ENCODE peak calls at places on chromosomes 3 and 15, in nine cellular contexts. N, O, Y, I, W, Z, M, E and R are unnamed samples.

GRCh38 chr3:151918253-151919029 is 45.0 kb downstream of the SUCNR1 start:
- DNase-seq in N (no peak), O (peak), Y (peak), I (no peak), W (peak), Z (no peak), M (peak), E (peak), R (no peak)

GRCh38 chr3:56844536-56844935 is 42.8 kb upstream of the ARHGEF3 start:
- DNase-seq in N (no peak), O (no peak), Y (no peak), I (no peak), W (no peak), Z (no peak), M (no peak), E (no peak), R (no peak)

GRCh38 chr3:172159962-172160538 is 120.7 kb downstream of the FNDC3B start:
- DNase-seq in N (no peak), O (peak), Y (no peak), I (no peak), W (peak), Z (no peak), M (no peak), E (no peak), R (no peak)

GRCh38 chr3:126109146-126109859 is 25.4 kb upstream of the SLC41A3 start:
- DNase-seq in N (no peak), O (no peak), Y (peak), I (no peak), W (no peak), Z (peak), M (no peak), E (no peak), R (peak)

GRCh38 chr3:86792316-86792715 is 198.6 kb downstream of the VGLL3 start:
- DNase-seq in N (no peak), O (no peak), Y (no peak), I (no peak), W (no peak), Z (no peak), M (no peak), E (no peak), R (no peak)

GRCh38 chr15:67110400-67110799 is 45.0 kb downstream of the SMAD3 start:
- DNase-seq in N (no peak), O (no peak), Y (no peak), I (no peak), W (no peak), Z (no peak), M (no peak), E (no peak), R (no peak)

GRCh38 chr15:42048821-42049200 is 28.0 kb upstream of the PLA2G4E start:
- DNase-seq in N (no peak), O (no peak), Y (no peak), I (no peak), W (no peak), Z (no peak), M (no peak), E (no peak), R (no peak)

GRCh38 chr3:50734985-50735384 is 60.3 kb downstream of the DOCK3 start:
- DNase-seq in N (no peak), O (no peak), Y (no peak), I (no peak), W (no peak), Z (no peak), M (no peak), E (no peak), R (no peak)

GRCh38 chr3:195558602-195559001 is 15.5 kb upstream of the PPP1R2 start:
- DNase-seq in N (peak), O (peak), Y (peak), I (no peak), W (peak), Z (no peak), M (peak), E (peak), R (no peak)

GRCh38 chr3:6216135-6216792 is 644.7 kb upstream of the GRM7 start:
- DNase-seq in N (no peak), O (no peak), Y (no peak), I (no peak), W (no peak), Z (no peak), M (no peak), E (no peak), R (no peak)

GRCh38 chr15:39918688-39919385 is 1.2 kb downstream of the GPR176 start:
- DNase-seq in N (no peak), O (no peak), Y (no peak), I (no peak), W (no peak), Z (no peak), M (no peak), E (no peak), R (no peak)

GRCh38 chr3:20100106-20100605 is 59.9 kb downstream of the KAT2B start:
- DNase-seq in N (no peak), O (no peak), Y (no peak), I (no peak), W (no peak), Z (no peak), M (no peak), E (no peak), R (no peak)

GRCh38 chr15:36497903-36498302 is 81.5 kb upstream of the CDIN1 start:
- DNase-seq in N (no peak), O (no peak), Y (no peak), I (no peak), W (no peak), Z (no peak), M (no peak), E (no peak), R (no peak)

GRCh38 chr3:60917136-60917535 is 334.1 kb downstream of the FHIT start:
- DNase-seq in N (no peak), O (no peak), Y (no peak), I (no peak), W (no peak), Z (no peak), M (no peak), E (no peak), R (no peak)

GRCh38 chr3:14393440-14394111 is 8.8 kb upstream of the SLC6A6 start:
- DNase-seq in N (no peak), O (no peak), Y (no peak), I (no peak), W (no peak), Z (no peak), M (no peak), E (no peak), R (peak)

GRCh38 chr3:123623346-123623880 is 38.6 kb upstream of the HACD2 start:
- DNase-seq in N (no peak), O (no peak), Y (no peak), I (no peak), W (no peak), Z (no peak), M (no peak), E (no peak), R (no peak)

GRCh38 chr3:97350976-97351375 is 413.6 kb upstream of the ARL6 start:
- DNase-seq in N (no peak), O (no peak), Y (no peak), I (no peak), W (no peak), Z (no peak), M (no peak), E (no peak), R (no peak)

GRCh38 chr15:78675206-78675605 is 34.2 kb upstream of the CHRNB4 start:
- DNase-seq in N (no peak), O (no peak), Y (no peak), I (no peak), W (no peak), Z (no peak), M (no peak), E (no peak), R (no peak)

GRCh38 chr3:101936419-101937331 is 87.4 kb downstream of the NFKBIZ start:
- DNase-seq in N (no peak), O (no peak), Y (no peak), I (no peak), W (peak), Z (no peak), M (no peak), E (no peak), R (no peak)

GRCh38 chr3:72763751-72764440 is 84.3 kb downstream of the SHQ1 start:
- DNase-seq in N (no peak), O (no peak), Y (no peak), I (no peak), W (peak), Z (no peak), M (no peak), E (no peak), R (no peak)

GRCh38 chr15:52252781-52253180 is 42.8 kb downstream of the MYO5C start:
- DNase-seq in N (no peak), O (no peak), Y (peak), I (no peak), W (peak), Z (no peak), M (no peak), E (peak), R (no peak)

GRCh38 chr3:141845407-141846049 is 30.9 kb upstream of the ATP1B3 start:
- DNase-seq in N (peak), O (peak), Y (peak), I (no peak), W (peak), Z (no peak), M (no peak), E (no peak), R (no peak)

GRCh38 chr3:96172917-96173316 is 641.5 kb upstream of the EPHA6 start:
- DNase-seq in N (no peak), O (no peak), Y (no peak), I (no peak), W (no peak), Z (no peak), M (no peak), E (no peak), R (no peak)

GRCh38 chr3:154274345-154274744 is 49.9 kb downstream of the DHX36 start:
- DNase-seq in N (no peak), O (no peak), Y (no peak), I (no peak), W (no peak), Z (no peak), M (no peak), E (no peak), R (no peak)

GRCh38 chr3:76010252-76010651 is 224.9 kb upstream of the ZNF717 start:
- DNase-seq in N (no peak), O (no peak), Y (no peak), I (no peak), W (no peak), Z (no peak), M (no peak), E (no peak), R (no peak)

GRCh38 chr3:71873093-71873611 is 88.2 kb upstream of the PROK2 start:
- DNase-seq in N (no peak), O (no peak), Y (no peak), I (no peak), W (no peak), Z (no peak), M (no peak), E (no peak), R (no peak)

GRCh38 chr3:54859204-54859603 is 68.7 kb downstream of the LRTM1 start:
- DNase-seq in N (no peak), O (no peak), Y (no peak), I (no peak), W (no peak), Z (no peak), M (no peak), E (no peak), R (no peak)

GRCh38 chr3:149967067-149967685 is 3.5 kb downstream of the PFN2 start:
- DNase-seq in N (no peak), O (peak), Y (peak), I (no peak), W (peak), Z (no peak), M (peak), E (peak), R (no peak)

GRCh38 chr15:49876401-49877038 is 242.5 kb downstream of the ATP8B4 start:
- DNase-seq in N (peak), O (peak), Y (peak), I (peak), W (no peak), Z (no peak), M (no peak), E (no peak), R (no peak)

GRCh38 chr15:47974724-47975123 is 146.1 kb upstream of the SLC24A5 start:
- DNase-seq in N (no peak), O (no peak), Y (no peak), I (no peak), W (no peak), Z (no peak), M (no peak), E (no peak), R (no peak)

GRCh38 chr15:99210334-99210733 is 39.0 kb downstream of the TTC23 start:
- DNase-seq in N (no peak), O (no peak), Y (no peak), I (no peak), W (no peak), Z (no peak), M (no peak), E (no peak), R (no peak)